ENCODE peak calls at places on chromosomes 2 and 18, in four cellular contexts. L, Z, V and W are unnamed samples.

GRCh38 chr2:48587560-48587959 is 30.1 kb upstream of the GTF2A1L start:
- DNase-seq in L (no peak), Z (no peak), V (no peak), W (peak; percentile 85)

GRCh38 chr2:170953976-170954375 is 24.9 kb downstream of the GORASP2 start:
- DNase-seq in L (no peak), Z (no peak), V (no peak), W (no peak)

GRCh38 chr2:46634905-46635304 is 155.5 kb downstream of the TMEM247 start:
- DNase-seq in L (no peak), Z (no peak), V (no peak), W (no peak)

GRCh38 chr2:232854082-232854481 is 16.0 kb upstream of the SNORC start:
- DNase-seq in L (no peak), Z (no peak), V (no peak), W (peak; percentile 77)

GRCh38 chr2:29189052-29189451 is 73.8 kb downstream of the CLIP4 start:
- DNase-seq in L (no peak), Z (no peak), V (no peak), W (no peak)

GRCh38 chr2:158740591-158740990 is 54.5 kb upstream of the DAPL1 start:
- DNase-seq in L (no peak), Z (no peak), V (no peak), W (no peak)

GRCh38 chr2:104434363-104434792 is 419.5 kb upstream of the POU3F3 start:
- DNase-seq in L (no peak), Z (no peak), V (peak; percentile 54), W (no peak)

GRCh38 chr2:27724905-27725693 is 46.4 kb upstream of the MRPL33 start:
- DNase-seq in L (no peak), Z (no peak), V (peak; percentile 17), W (no peak)

GRCh38 chr2:188303363-188304031 is 11.8 kb downstream of the GULP1 start:
- DNase-seq in L (no peak), Z (no peak), V (peak; percentile 73), W (peak; percentile 80)

GRCh38 chr2:231174211-231174651 is 24.2 kb upstream of the ARMC9 start:
- DNase-seq in L (no peak), Z (no peak), V (no peak), W (no peak)

GRCh38 chr2:204437815-204438766 is 107.2 kb upstream of the PARD3B start:
- DNase-seq in L (no peak), Z (no peak), V (peak; percentile 61), W (no peak)

GRCh38 chr2:179677148-179677688 is 184.2 kb downstream of the ZNF385B start:
- DNase-seq in L (no peak), Z (no peak), V (no peak), W (no peak)

GRCh38 chr2:241702155-241702404 is 241 bp downstream of the ING5 start:
- DNase-seq in L (no peak), Z (no peak), V (no peak), W (no peak)

GRCh38 chr2:197804758-197805597 is 585 bp downstream of the PLCL1 start:
- DNase-seq in L (peak; percentile 27), Z (peak; percentile 17), V (peak; percentile 52), W (no peak)

GRCh38 chr18:13520306-13520705 is 206.1 kb downstream of the FAM210A start:
- DNase-seq in L (peak; percentile 45), Z (no peak), V (no peak), W (no peak)

GRCh38 chr2:163752252-163752651 is 16.4 kb upstream of the FIGN start:
- DNase-seq in L (no peak), Z (no peak), V (no peak), W (no peak)

GRCh38 chr2:31688282-31688681 is 107.5 kb upstream of the SRD5A2 start:
- DNase-seq in L (no peak), Z (no peak), V (no peak), W (no peak)
- H3K9me3 ChIP-seq in L (peaks cover 15% of the 10 kb centered on the region), Z (peaks cover 35% of the 10 kb centered on the region), V (peaks cover 12% of the 10 kb centered on the region), W (peaks cover 12% of the 10 kb centered on the region)

DNA sequence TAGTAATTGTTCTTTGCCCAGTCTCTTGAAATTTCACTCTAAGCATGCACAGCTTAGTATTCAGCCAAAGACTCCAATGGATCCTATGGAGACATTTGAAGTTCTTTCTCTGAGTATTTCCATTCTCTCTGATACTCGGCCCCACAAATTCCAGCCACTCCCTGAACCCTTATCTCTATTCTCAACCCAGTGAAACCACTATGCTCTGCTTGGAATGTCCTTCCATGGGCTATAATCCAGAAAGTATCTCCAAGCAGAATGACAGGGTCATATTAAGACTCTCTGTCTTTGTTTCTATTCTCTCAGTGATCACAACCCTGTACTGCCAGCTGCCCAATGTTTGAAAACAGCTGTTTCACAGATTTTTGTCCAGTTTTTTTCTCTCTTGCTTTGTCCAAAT is 22.0 kb downstream of the CHMP3 start:
- DNase-seq in L (no peak), Z (no peak), V (no peak), W (no peak)
- H3K9me3 ChIP-seq in L (no peaks in the 10 kb centered on the region), Z (peaks cover 3% of the 10 kb centered on the region), V (no peaks in the 10 kb centered on the region), W (peaks cover 4% of the 10 kb centered on the region)

GRCh38 chr2:106344302-106344701 is 123.9 kb downstream of the RGPD3 start:
- DNase-seq in L (no peak), Z (no peak), V (no peak), W (no peak)
- H3K9me3 ChIP-seq in L (no peaks in the 10 kb centered on the region), Z (no peaks in the 10 kb centered on the region), V (no peaks in the 10 kb centered on the region), W (no peaks in the 10 kb centered on the region)

GRCh38 chr2:81835318-81836000 is 1530.9 kb upstream of the LRRTM1 start:
- DNase-seq in L (no peak), Z (no peak), V (no peak), W (no peak)
- H3K9me3 ChIP-seq in L (no peaks in the 10 kb centered on the region), Z (no peaks in the 10 kb centered on the region), V (peaks cover 9% of the 10 kb centered on the region), W (peaks cover 3% of the 10 kb centered on the region)

DNA sequence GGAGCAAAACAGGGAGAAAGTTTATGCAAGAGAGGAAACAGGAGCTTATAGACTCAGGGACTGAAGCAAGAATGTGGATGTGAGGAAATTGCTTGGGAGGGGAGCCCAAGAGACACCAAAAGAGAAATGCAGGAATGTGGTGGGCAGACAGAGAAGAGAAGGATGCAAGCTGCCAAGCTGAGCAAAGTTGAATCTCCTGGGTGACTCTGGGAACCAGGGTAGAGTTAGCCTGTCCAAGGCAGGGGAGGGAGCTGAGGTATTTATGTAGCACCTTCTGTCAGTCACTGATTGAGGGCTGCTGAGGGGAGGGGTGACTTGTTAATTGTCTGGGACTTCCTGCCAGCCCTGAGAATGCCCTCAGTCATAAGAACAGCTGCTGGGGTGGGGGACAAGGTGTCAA is 464.3 kb downstream of the NBAS start:
- DNase-seq in L (no peak), Z (no peak), V (no peak), W (no peak)
- H3K9me3 ChIP-seq in L (no peaks in the 10 kb centered on the region), Z (no peaks in the 10 kb centered on the region), V (no peaks in the 10 kb centered on the region), W (no peaks in the 10 kb centered on the region)

GRCh38 chr2:89780318-89780717 is 1088.8 kb downstream of the RPIA start:
- DNase-seq in L (no peak), Z (no peak), V (no peak), W (no peak)

GRCh38 chr2:89784960-89785359 is 1093.5 kb downstream of the RPIA start:
- DNase-seq in L (no peak), Z (no peak), V (no peak), W (no peak)

GRCh38 chr2:89781962-89782361 is 1090.5 kb downstream of the RPIA start:
- DNase-seq in L (no peak), Z (no peak), V (no peak), W (no peak)
- H3K9me3 ChIP-seq in L (peaks cover 54% of the 10 kb centered on the region), Z (peaks cover 71% of the 10 kb centered on the region), V (peaks cover 99% of the 10 kb centered on the region), W (peaks cover 2% of the 10 kb centered on the region)

GRCh38 chr2:51880153-51880552 is 848.2 kb upstream of the NRXN1 start:
- DNase-seq in L (no peak), Z (no peak), V (no peak), W (no peak)
- H3K9me3 ChIP-seq in L (no peaks in the 10 kb centered on the region), Z (no peaks in the 10 kb centered on the region), V (no peaks in the 10 kb centered on the region), W (no peaks in the 10 kb centered on the region)

GRCh38 chr18:49838381-49838780 is 25.0 kb upstream of the ACAA2 start:
- DNase-seq in L (no peak), Z (no peak), V (no peak), W (no peak)
- H3K9me3 ChIP-seq in L (no peaks in the 10 kb centered on the region), Z (no peaks in the 10 kb centered on the region), V (no peaks in the 10 kb centered on the region), W (no peaks in the 10 kb centered on the region)

GRCh38 chr2:152781210-152781609 is 62.8 kb downstream of the ARL6IP6 start:
- DNase-seq in L (no peak), Z (no peak), V (no peak), W (no peak)

GRCh38 chr2:152782171-152782570 is 63.8 kb downstream of the ARL6IP6 start:
- DNase-seq in L (no peak), Z (no peak), V (no peak), W (no peak)
- H3K9me3 ChIP-seq in L (no peaks in the 10 kb centered on the region), Z (no peaks in the 10 kb centered on the region), V (no peaks in the 10 kb centered on the region), W (no peaks in the 10 kb centered on the region)

GRCh38 chr18:56038258-56039030 is 450.5 kb upstream of the TCF4 start:
- DNase-seq in L (no peak), Z (no peak), V (no peak), W (no peak)

GRCh38 chr18:56034954-56035353 is 447.0 kb upstream of the TCF4 start:
- DNase-seq in L (no peak), Z (no peak), V (no peak), W (no peak)

GRCh38 chr18:56036673-56037072 is 448.7 kb upstream of the TCF4 start:
- DNase-seq in L (no peak), Z (no peak), V (no peak), W (no peak)

GRCh38 chr18:56030060-56030459 is 442.1 kb upstream of the TCF4 start:
- DNase-seq in L (no peak), Z (no peak), V (no peak), W (no peak)

DNA sequence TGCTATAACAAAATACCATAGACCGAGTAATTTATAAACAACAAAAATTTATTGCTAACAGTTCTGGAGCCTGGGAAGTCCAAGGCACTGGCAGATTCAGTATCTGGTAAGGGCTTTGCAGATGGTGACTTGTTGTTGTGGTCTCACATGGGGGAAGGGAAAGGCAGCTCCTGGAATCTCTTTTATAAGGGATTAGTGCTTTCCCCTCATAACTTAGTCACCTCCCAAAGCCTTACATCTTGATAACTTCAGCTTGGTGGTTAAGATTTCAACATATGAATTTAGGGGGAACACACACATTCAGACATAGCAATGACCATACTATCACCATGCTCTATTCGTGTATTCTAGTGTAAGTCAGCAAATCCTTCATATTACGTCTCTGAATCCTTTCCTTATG is 447.6 kb upstream of the TCF4 start:
- DNase-seq in L (no peak), Z (no peak), V (no peak), W (no peak)
- H3K9me3 ChIP-seq in L (no peaks in the 10 kb centered on the region), Z (peaks cover 7% of the 10 kb centered on the region), V (no peaks in the 10 kb centered on the region), W (no peaks in the 10 kb centered on the region)